ENCODE peak calls at places on chromosomes 4 and X, in eight cellular contexts. One of them, this sample, is unnamed.

GRCh38 chr4:5032825-5033224 is 13.6 kb upstream of the CYTL1 start:
- DNase-seq in CD8-positive, alpha-beta T cell: no peak
- DNase-seq in heart right ventricle: no peak
- DNase-seq in SK-N-SH: no peak
- DNase-seq in astrocyte: no peak
- DNase-seq in body of pancreas: no peak
- DNase-seq in mammary epithelial cell: no peak
- DNase-seq in WERI-Rb-1: no peak
- DNase-seq in this sample: no peak

GRCh38 chrX:44944894-44945293 is 71.9 kb downstream of the KDM6A start:
- DNase-seq in WERI-Rb-1: no peak
- DNase-seq in astrocyte: no peak
- DNase-seq in CD8-positive, alpha-beta T cell: no peak
- DNase-seq in mammary epithelial cell: no peak
- DNase-seq in heart right ventricle: no peak
- DNase-seq in body of pancreas: no peak
- DNase-seq in SK-N-SH: no peak
- DNase-seq in this sample: no peak

GRCh38 chr4:74114234-74114633 is 15.2 kb upstream of the CXCL2 start:
- DNase-seq in WERI-Rb-1: no peak
- DNase-seq in astrocyte: peak; percentile 82
- DNase-seq in body of pancreas: no peak
- DNase-seq in heart right ventricle: no peak
- DNase-seq in mammary epithelial cell: peak; percentile 91
- DNase-seq in CD8-positive, alpha-beta T cell: no peak
- DNase-seq in SK-N-SH: no peak
- DNase-seq in this sample: peak; percentile 68

GRCh38 chrX:17553451-17553850 is 178.5 kb downstream of the NHS start:
- DNase-seq in heart right ventricle: no peak
- DNase-seq in astrocyte: peak; percentile 87
- DNase-seq in mammary epithelial cell: peak; percentile 90
- DNase-seq in SK-N-SH: no peak
- DNase-seq in CD8-positive, alpha-beta T cell: peak; percentile 4
- DNase-seq in body of pancreas: no peak
- DNase-seq in WERI-Rb-1: no peak
- DNase-seq in this sample: peak; percentile 51

GRCh38 chr4:33111106-33111505 is 2390.9 kb downstream of the PCDH7 start:
- DNase-seq in heart right ventricle: no peak
- DNase-seq in mammary epithelial cell: no peak
- DNase-seq in CD8-positive, alpha-beta T cell: no peak
- DNase-seq in astrocyte: no peak
- DNase-seq in body of pancreas: no peak
- DNase-seq in WERI-Rb-1: no peak
- DNase-seq in SK-N-SH: no peak
- DNase-seq in this sample: no peak

GRCh38 chr4:72301759-72302158 is 267.3 kb downstream of the ADAMTS3 start:
- DNase-seq in WERI-Rb-1: no peak
- DNase-seq in body of pancreas: no peak
- DNase-seq in CD8-positive, alpha-beta T cell: no peak
- DNase-seq in mammary epithelial cell: no peak
- DNase-seq in astrocyte: no peak
- DNase-seq in SK-N-SH: no peak
- DNase-seq in heart right ventricle: no peak
- DNase-seq in this sample: no peak

GRCh38 chr4:64250061-64250460 is 159.2 kb downstream of the TECRL start:
- DNase-seq in mammary epithelial cell: no peak
- DNase-seq in astrocyte: no peak
- DNase-seq in CD8-positive, alpha-beta T cell: no peak
- DNase-seq in SK-N-SH: no peak
- DNase-seq in WERI-Rb-1: no peak
- DNase-seq in body of pancreas: no peak
- DNase-seq in heart right ventricle: no peak
- DNase-seq in this sample: no peak

GRCh38 chrX:20863649-20864048 is 510.6 kb upstream of the CNKSR2 start:
- DNase-seq in mammary epithelial cell: no peak
- DNase-seq in WERI-Rb-1: no peak
- DNase-seq in CD8-positive, alpha-beta T cell: no peak
- DNase-seq in heart right ventricle: no peak
- DNase-seq in body of pancreas: no peak
- DNase-seq in SK-N-SH: peak; percentile 53
- DNase-seq in astrocyte: no peak
- DNase-seq in this sample: no peak

GRCh38 chr4:22322996-22323395 is 192.9 kb downstream of the ADGRA3 start:
- DNase-seq in CD8-positive, alpha-beta T cell: no peak
- DNase-seq in heart right ventricle: no peak
- DNase-seq in astrocyte: no peak
- DNase-seq in body of pancreas: no peak
- DNase-seq in mammary epithelial cell: no peak
- DNase-seq in WERI-Rb-1: no peak
- DNase-seq in SK-N-SH: no peak
- DNase-seq in this sample: no peak

GRCh38 chr4:3499710-3500109 is 32.5 kb downstream of the LRPAP1 start:
- DNase-seq in astrocyte: no peak
- DNase-seq in WERI-Rb-1: no peak
- DNase-seq in CD8-positive, alpha-beta T cell: no peak
- DNase-seq in body of pancreas: no peak
- DNase-seq in heart right ventricle: no peak
- DNase-seq in mammary epithelial cell: no peak
- DNase-seq in SK-N-SH: no peak
- DNase-seq in this sample: no peak

GRCh38 chr4:6408263-6408662 is 64.2 kb downstream of the PPP2R2C start:
- DNase-seq in astrocyte: no peak
- DNase-seq in body of pancreas: no peak
- DNase-seq in heart right ventricle: no peak
- DNase-seq in mammary epithelial cell: no peak
- DNase-seq in SK-N-SH: no peak
- DNase-seq in WERI-Rb-1: no peak
- DNase-seq in CD8-positive, alpha-beta T cell: no peak
- DNase-seq in this sample: peak; percentile 6

GRCh38 chr4:72606751-72607150 is 37.7 kb upstream of the ADAMTS3 start:
- DNase-seq in astrocyte: no peak
- DNase-seq in WERI-Rb-1: no peak
- DNase-seq in mammary epithelial cell: no peak
- DNase-seq in SK-N-SH: no peak
- DNase-seq in CD8-positive, alpha-beta T cell: no peak
- DNase-seq in heart right ventricle: no peak
- DNase-seq in body of pancreas: no peak
- DNase-seq in this sample: no peak

GRCh38 chrX:46837543-46838481 is 969 bp downstream of the RP2 start:
- DNase-seq in WERI-Rb-1: peak; percentile 12
- DNase-seq in SK-N-SH: peak; percentile 5
- DNase-seq in heart right ventricle: no peak
- DNase-seq in CD8-positive, alpha-beta T cell: no peak
- DNase-seq in mammary epithelial cell: peak; percentile 59
- DNase-seq in astrocyte: peak; percentile 25
- DNase-seq in body of pancreas: no peak
- DNase-seq in this sample: peak; percentile 26

GRCh38 chr4:38821739-38822138 is 17.1 kb upstream of the TLR1 start:
- DNase-seq in CD8-positive, alpha-beta T cell: no peak
- DNase-seq in heart right ventricle: no peak
- DNase-seq in body of pancreas: no peak
- DNase-seq in mammary epithelial cell: peak; percentile 32
- DNase-seq in SK-N-SH: no peak
- DNase-seq in WERI-Rb-1: no peak
- DNase-seq in astrocyte: no peak
- DNase-seq in this sample: no peak

GRCh38 chr4:158302076-158302866 is 92.0 kb downstream of the TMEM144 start:
- DNase-seq in heart right ventricle: no peak
- DNase-seq in astrocyte: peak; percentile 85
- DNase-seq in SK-N-SH: no peak
- DNase-seq in WERI-Rb-1: no peak
- DNase-seq in CD8-positive, alpha-beta T cell: no peak
- DNase-seq in body of pancreas: no peak
- DNase-seq in mammary epithelial cell: peak; percentile 76
- DNase-seq in this sample: peak; percentile 49

GRCh38 chrX:154529206-154529612 is 13.2 kb upstream of the FAM3A start:
- DNase-seq in body of pancreas: no peak
- DNase-seq in CD8-positive, alpha-beta T cell: no peak
- DNase-seq in mammary epithelial cell: no peak
- DNase-seq in SK-N-SH: no peak
- DNase-seq in astrocyte: no peak
- DNase-seq in heart right ventricle: no peak
- DNase-seq in WERI-Rb-1: no peak
- DNase-seq in this sample: no peak

GRCh38 chrX:125340508-125340907 is 20.8 kb downstream of the TEX13C start:
- DNase-seq in CD8-positive, alpha-beta T cell: no peak
- DNase-seq in body of pancreas: no peak
- DNase-seq in heart right ventricle: no peak
- DNase-seq in astrocyte: no peak
- DNase-seq in WERI-Rb-1: no peak
- DNase-seq in SK-N-SH: no peak
- DNase-seq in mammary epithelial cell: no peak
- DNase-seq in this sample: no peak

GRCh38 chrX:37921758-37922157 is 74.4 kb upstream of the DYNLT3 start:
- DNase-seq in WERI-Rb-1: no peak
- DNase-seq in CD8-positive, alpha-beta T cell: no peak
- DNase-seq in heart right ventricle: no peak
- DNase-seq in mammary epithelial cell: peak; percentile 82
- DNase-seq in astrocyte: peak; percentile 82
- DNase-seq in SK-N-SH: no peak
- DNase-seq in body of pancreas: no peak
- DNase-seq in this sample: peak; percentile 41

GRCh38 chr4:52032005-52032404 is 6.1 kb downstream of the SGCB start:
- DNase-seq in heart right ventricle: no peak
- DNase-seq in CD8-positive, alpha-beta T cell: no peak
- DNase-seq in astrocyte: no peak
- DNase-seq in body of pancreas: no peak
- DNase-seq in WERI-Rb-1: no peak
- DNase-seq in mammary epithelial cell: no peak
- DNase-seq in SK-N-SH: no peak
- DNase-seq in this sample: no peak

GRCh38 chr4:39698424-39699009 is 581 bp downstream of the UBE2K start:
- DNase-seq in WERI-Rb-1: peak; percentile 74
- DNase-seq in mammary epithelial cell: peak; percentile 41
- DNase-seq in heart right ventricle: peak; percentile 46
- DNase-seq in CD8-positive, alpha-beta T cell: no peak
- DNase-seq in SK-N-SH: peak; percentile 74
- DNase-seq in astrocyte: peak; percentile 17
- DNase-seq in body of pancreas: peak; percentile 50
- DNase-seq in this sample: peak; percentile 63

GRCh38 chr4:25477251-25477650 is 100.2 kb downstream of the ANAPC4 start:
- DNase-seq in WERI-Rb-1: no peak
- DNase-seq in astrocyte: no peak
- DNase-seq in mammary epithelial cell: no peak
- DNase-seq in body of pancreas: no peak
- DNase-seq in heart right ventricle: no peak
- DNase-seq in CD8-positive, alpha-beta T cell: no peak
- DNase-seq in SK-N-SH: no peak
- DNase-seq in this sample: no peak

DNA sequence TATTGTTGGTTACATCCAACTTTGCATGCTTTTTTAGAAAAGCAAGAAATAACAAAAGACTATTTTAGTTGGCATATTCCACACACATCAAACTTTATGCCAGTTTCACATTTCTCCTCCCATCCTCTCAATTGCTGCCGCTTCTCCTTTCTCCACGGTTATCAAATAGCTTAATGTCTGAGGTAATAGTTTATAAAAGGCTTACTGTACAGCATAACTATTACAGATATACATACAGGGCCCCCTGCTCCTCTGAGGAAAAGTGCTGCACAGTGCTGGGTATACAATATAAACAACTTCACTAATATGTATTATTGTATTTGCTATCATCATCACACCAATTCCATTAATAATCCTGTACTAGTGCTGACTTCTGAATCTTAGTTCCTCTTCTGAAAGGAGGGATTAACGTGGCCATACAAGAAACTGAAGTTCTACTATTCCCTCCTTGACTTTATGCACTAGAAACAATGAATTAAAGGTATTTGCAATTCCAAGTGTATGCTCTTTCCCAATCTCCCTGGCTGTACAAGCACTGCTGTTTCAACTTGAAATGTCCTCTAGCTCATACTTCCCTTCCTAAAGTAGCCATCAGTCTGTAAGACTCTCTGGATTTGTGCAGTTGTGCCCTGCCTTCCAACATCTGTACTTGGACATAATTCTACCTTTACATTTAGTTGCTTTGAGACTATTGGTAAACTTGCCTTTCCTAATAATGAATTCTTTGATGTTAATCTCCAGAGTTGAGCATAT is 2.5 kb downstream of the CCNI start:
- DNase-seq in heart right ventricle: no peak
- DNase-seq in SK-N-SH: no peak
- DNase-seq in astrocyte: no peak
- DNase-seq in body of pancreas: no peak
- DNase-seq in WERI-Rb-1: no peak
- DNase-seq in CD8-positive, alpha-beta T cell: no peak
- DNase-seq in mammary epithelial cell: peak; percentile 41
- DNase-seq in this sample: no peak
- H3K27ac ChIP-seq in heart right ventricle: no peak overlapping the region
- H3K27ac ChIP-seq in SK-N-SH: peak overlapping the region; percentile 34
- H3K27ac ChIP-seq in astrocyte: peak overlapping the region; percentile 5
- H3K27ac ChIP-seq in body of pancreas: peak overlapping the region; percentile 34
- H3K27ac ChIP-seq in WERI-Rb-1: no peak overlapping the region
- H3K27ac ChIP-seq in CD8-positive, alpha-beta T cell: no peak overlapping the region
- H3K27ac ChIP-seq in mammary epithelial cell: peak overlapping the region; percentile 94
- H3K27ac ChIP-seq in this sample: no peak overlapping the region

GRCh38 chrX:18676470-18676869 is 4.6 kb upstream of the RS1 start:
- DNase-seq in SK-N-SH: peak; percentile 41
- DNase-seq in astrocyte: no peak
- DNase-seq in CD8-positive, alpha-beta T cell: no peak
- DNase-seq in heart right ventricle: no peak
- DNase-seq in body of pancreas: peak; percentile 20
- DNase-seq in mammary epithelial cell: no peak
- DNase-seq in WERI-Rb-1: no peak
- DNase-seq in this sample: peak; percentile 20
- TF ChIP-seq CTCF in SK-N-SH: peak; percentile 43
- TF ChIP-seq CTCF in astrocyte: peak; percentile 24
- TF ChIP-seq CTCF in CD8-positive, alpha-beta T cell: no peak
- TF ChIP-seq CTCF in heart right ventricle: no peak
- TF ChIP-seq CTCF in body of pancreas: peak; percentile 23
- TF ChIP-seq CTCF in mammary epithelial cell: no peak
- TF ChIP-seq CTCF in WERI-Rb-1: no peak
- TF ChIP-seq CTCF in this sample: peak; percentile 14

GRCh38 chrX:24113161-24113560 is 36.4 kb upstream of the ZFX start:
- DNase-seq in CD8-positive, alpha-beta T cell: no peak
- DNase-seq in astrocyte: peak; percentile 16
- DNase-seq in WERI-Rb-1: no peak
- DNase-seq in SK-N-SH: no peak
- DNase-seq in mammary epithelial cell: no peak
- DNase-seq in heart right ventricle: no peak
- DNase-seq in body of pancreas: no peak
- DNase-seq in this sample: no peak

DNA sequence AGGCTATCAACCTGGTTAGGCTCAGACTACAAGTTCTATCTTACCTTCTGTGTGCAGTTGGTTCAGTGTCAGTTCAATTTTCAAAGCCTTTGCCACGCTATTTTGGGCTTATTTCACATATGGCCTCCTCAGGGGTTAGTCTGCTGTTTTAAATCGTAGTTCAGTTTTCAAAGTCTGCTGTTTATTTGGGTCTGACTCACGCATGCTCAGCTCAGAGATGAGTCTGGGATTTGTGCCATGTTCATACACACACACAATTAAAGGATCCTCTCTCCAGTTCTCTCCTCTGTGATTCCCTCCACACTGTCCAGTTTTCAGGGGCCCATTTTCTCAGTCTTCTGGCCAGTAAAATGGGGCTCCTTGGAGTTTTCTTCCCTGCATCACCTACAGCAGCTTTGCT is 32.2 kb upstream of the ZFX start:
- DNase-seq in SK-N-SH: no peak
- DNase-seq in mammary epithelial cell: peak; percentile 37
- DNase-seq in astrocyte: peak; percentile 66
- DNase-seq in heart right ventricle: no peak
- DNase-seq in CD8-positive, alpha-beta T cell: no peak
- DNase-seq in body of pancreas: peak; percentile 25
- DNase-seq in WERI-Rb-1: no peak
- DNase-seq in this sample: peak; percentile 7
- H3K27ac ChIP-seq in SK-N-SH: peak overlapping the region; percentile 43
- H3K27ac ChIP-seq in mammary epithelial cell: no peak overlapping the region
- H3K27ac ChIP-seq in astrocyte: no peak overlapping the region
- H3K27ac ChIP-seq in heart right ventricle: no peak overlapping the region
- H3K27ac ChIP-seq in CD8-positive, alpha-beta T cell: no peak overlapping the region
- H3K27ac ChIP-seq in body of pancreas: no peak overlapping the region
- H3K27ac ChIP-seq in WERI-Rb-1: no peak overlapping the region
- H3K27ac ChIP-seq in this sample: no peak overlapping the region

GRCh38 chr4:41192136-41192535 is 22.2 kb downstream of the APBB2 start:
- DNase-seq in WERI-Rb-1: no peak
- DNase-seq in mammary epithelial cell: no peak
- DNase-seq in SK-N-SH: no peak
- DNase-seq in astrocyte: peak; percentile 53
- DNase-seq in heart right ventricle: no peak
- DNase-seq in body of pancreas: no peak
- DNase-seq in CD8-positive, alpha-beta T cell: no peak
- DNase-seq in this sample: no peak
- TF ChIP-seq CTCF in WERI-Rb-1: no peak
- TF ChIP-seq CTCF in mammary epithelial cell: no peak
- TF ChIP-seq CTCF in SK-N-SH: no peak
- TF ChIP-seq CTCF in astrocyte: no peak
- TF ChIP-seq CTCF in heart right ventricle: no peak
- TF ChIP-seq CTCF in body of pancreas: no peak
- TF ChIP-seq CTCF in CD8-positive, alpha-beta T cell: no peak
- TF ChIP-seq CTCF in this sample: no peak